ENCODE peak calls at places on chromosomes 16 and 17, in four cellular contexts. F is upper lobe of right lung, U is DMS153, P is Calu3. X is an unnamed sample.
A peak's percentile ranks its signal among the peaks of the same experiment; 100 is the strongest.

GRCh38 chr16:6642271-6642670 is 690.4 kb upstream of the RBFOX1 start:
- DNase-seq in F (no peak), U (no peak), P (no peak), X (peak; percentile 7)

GRCh38 chr17:76268015-76268749 is 3.0 kb downstream of the UBALD2 start:
- DNase-seq in F (peak; percentile 91), U (peak; percentile 30), P (no peak), X (peak; percentile 66)

GRCh38 chr17:17004251-17004996 is 32.5 kb upstream of the TNFRSF13B start:
- DNase-seq in F (peak; percentile 57), U (no peak), P (no peak), X (no peak)

GRCh38 chr16:88628512-88628974 is 9.8 kb upstream of the IL17C start:
- DNase-seq in F (no peak), U (no peak), P (no peak), X (no peak)

GRCh38 chr17:12222392-12222791 is 201.7 kb downstream of the MAP2K4 start:
- DNase-seq in F (no peak), U (no peak), P (no peak), X (no peak)

GRCh38 chr16:23282508-23282907 is 19.6 kb upstream of the SCNN1B start:
- DNase-seq in F (no peak), U (no peak), P (no peak), X (no peak)

GRCh38 chr16:878071-878784 is 77.7 kb upstream of the GNG13 start:
- DNase-seq in F (no peak), U (no peak), P (no peak), X (no peak)

GRCh38 chr16:29744541-29745101 is 1.2 kb downstream of the C16orf54 start:
- DNase-seq in F (no peak), U (no peak), P (no peak), X (no peak)

GRCh38 chr16:15928261-15929104 is 20.9 kb upstream of the ABCC1 start:
- DNase-seq in F (peak; percentile 36), U (no peak), P (no peak), X (no peak)

GRCh38 chr17:13933597-13934276 is 135.6 kb upstream of the COX10 start:
- DNase-seq in F (no peak), U (no peak), P (no peak), X (no peak)

GRCh38 chr16:31476305-31477219 is 4.6 kb downstream of the TGFB1I1 start:
- DNase-seq in F (peak; percentile 96), U (no peak), P (peak; percentile 81), X (peak; percentile 86)

GRCh38 chr17:82221341-82221902 is 7.4 kb upstream of the SLC16A3 start:
- DNase-seq in F (no peak), U (no peak), P (no peak), X (no peak)

GRCh38 chr16:377419-377951 is 4.3 kb downstream of the PGAP6 start:
- DNase-seq in F (no peak), U (no peak), P (no peak), X (no peak)

GRCh38 chr17:68993112-68993511 is 37.9 kb upstream of the ABCA8 start:
- DNase-seq in F (no peak), U (no peak), P (no peak), X (peak; percentile 11)

GRCh38 chr17:74903671-74904070 is 10.2 kb upstream of the FADS6 start:
- DNase-seq in F (no peak), U (no peak), P (no peak), X (no peak)

GRCh38 chr16:47060596-47060995 is 83.1 kb downstream of the NETO2 start:
- DNase-seq in F (peak; percentile 8), U (no peak), P (no peak), X (no peak)

GRCh38 chr17:40417258-40417608 is 463 bp downstream of the TOP2A start:
- DNase-seq in F (no peak), U (no peak), P (no peak), X (peak; percentile 38)

GRCh38 chr16:29007865-29008593 is 23.2 kb downstream of the LAT start:
- DNase-seq in F (no peak), U (no peak), P (no peak), X (no peak)

GRCh38 chr17:22374741-22375140 is 682.4 kb downstream of the KCNJ18 start:
- DNase-seq in F (no peak), U (no peak), P (no peak), X (no peak)

GRCh38 chr16:67563708-67564468 is 1.6 kb downstream of the CTCF start:
- DNase-seq in F (no peak), U (no peak), P (peak; percentile 48), X (peak; percentile 50)

GRCh38 chr17:74288785-74289184 is 14.8 kb downstream of the DNAI2 start:
- DNase-seq in F (no peak), U (no peak), P (no peak), X (no peak)

GRCh38 chr17:39625198-39625769 is 1.5 kb upstream of the PPP1R1B start:
- DNase-seq in F (no peak), U (no peak), P (peak; percentile 79), X (no peak)